ENCODE peak calls at places on chromosomes 2 and 18, in four cellular contexts. One of them, this sample, is unnamed.

GRCh38 chr18:73959341-73959740 is 188.3 kb downstream of the FBXO15 start:
- DNase-seq in HFF-Myc: no peak
- DNase-seq in ascending aorta: no peak
- DNase-seq in choroid plexus epithelial cell: peak
- DNase-seq in this sample: no peak

GRCh38 chr2:70651727-70652126 is 98.1 kb upstream of the TGFA start:
- DNase-seq in ascending aorta: no peak
- DNase-seq in HFF-Myc: no peak
- DNase-seq in choroid plexus epithelial cell: no peak
- DNase-seq in this sample: no peak

GRCh38 chr2:148927010-148927409 is 52.0 kb downstream of the KIF5C start:
- DNase-seq in ascending aorta: no peak
- DNase-seq in choroid plexus epithelial cell: no peak
- DNase-seq in HFF-Myc: no peak
- DNase-seq in this sample: no peak

GRCh38 chr2:70630761-70631160 is 77.1 kb upstream of the TGFA start:
- DNase-seq in HFF-Myc: no peak
- DNase-seq in ascending aorta: no peak
- DNase-seq in choroid plexus epithelial cell: no peak
- DNase-seq in this sample: no peak

GRCh38 chr2:3940661-3941060 is 237.3 kb downstream of the DCDC2C start:
- DNase-seq in choroid plexus epithelial cell: no peak
- DNase-seq in HFF-Myc: no peak
- DNase-seq in ascending aorta: no peak
- DNase-seq in this sample: no peak

GRCh38 chr2:206232287-206233035 is 42.0 kb upstream of the ZDBF2 start:
- DNase-seq in choroid plexus epithelial cell: no peak
- DNase-seq in ascending aorta: no peak
- DNase-seq in HFF-Myc: no peak
- DNase-seq in this sample: no peak

GRCh38 chr18:31066267-31066666 is 23.7 kb upstream of the DSC3 start:
- DNase-seq in HFF-Myc: no peak
- DNase-seq in choroid plexus epithelial cell: no peak
- DNase-seq in ascending aorta: no peak
- DNase-seq in this sample: no peak

GRCh38 chr18:9779630-9780029 is 71.5 kb downstream of the RAB31 start:
- DNase-seq in ascending aorta: no peak
- DNase-seq in HFF-Myc: no peak
- DNase-seq in choroid plexus epithelial cell: no peak
- DNase-seq in this sample: no peak

GRCh38 chr2:172098287-172098649 is 4.4 kb downstream of the DLX2 start:
- DNase-seq in choroid plexus epithelial cell: no peak
- DNase-seq in ascending aorta: no peak
- DNase-seq in HFF-Myc: no peak
- DNase-seq in this sample: no peak

GRCh38 chr2:172097557-172098131 is 5.1 kb downstream of the DLX2 start:
- DNase-seq in ascending aorta: no peak
- DNase-seq in choroid plexus epithelial cell: no peak
- DNase-seq in HFF-Myc: no peak
- DNase-seq in this sample: no peak

GRCh38 chr2:172100080-172101007 is 2.4 kb downstream of the DLX2 start:
- DNase-seq in HFF-Myc: no peak
- DNase-seq in ascending aorta: no peak
- DNase-seq in choroid plexus epithelial cell: no peak
- DNase-seq in this sample: no peak

GRCh38 chr2:172099472-172100079 is 3.1 kb downstream of the DLX2 start:
- DNase-seq in choroid plexus epithelial cell: no peak
- DNase-seq in HFF-Myc: no peak
- DNase-seq in ascending aorta: no peak
- DNase-seq in this sample: no peak

GRCh38 chr2:172098650-172099471 is 3.8 kb downstream of the DLX2 start:
- DNase-seq in HFF-Myc: no peak
- DNase-seq in ascending aorta: no peak
- DNase-seq in choroid plexus epithelial cell: peak
- DNase-seq in this sample: no peak
- H3K4me3 ChIP-seq in HFF-Myc: peak
- H3K4me3 ChIP-seq in ascending aorta: peak
- H3K4me3 ChIP-seq in choroid plexus epithelial cell: peak
- H3K4me3 ChIP-seq in this sample: peak

GRCh38 chr2:111698743-111699554 is 185.0 kb downstream of the ANAPC1 start:
- DNase-seq in ascending aorta: peak
- DNase-seq in choroid plexus epithelial cell: peak
- DNase-seq in HFF-Myc: peak
- DNase-seq in this sample: peak
- TF ChIP-seq CTCF in ascending aorta: no peak
- TF ChIP-seq CTCF in choroid plexus epithelial cell: peak
- TF ChIP-seq CTCF in HFF-Myc: peak
- TF ChIP-seq CTCF in this sample: peak

GRCh38 chr2:189514107-189514506 is 66.5 kb downstream of the SLC40A1 start:
- DNase-seq in choroid plexus epithelial cell: no peak
- DNase-seq in HFF-Myc: no peak
- DNase-seq in ascending aorta: no peak
- DNase-seq in this sample: no peak
- H3K4me3 ChIP-seq in choroid plexus epithelial cell: no peak
- H3K4me3 ChIP-seq in HFF-Myc: no peak
- H3K4me3 ChIP-seq in ascending aorta: no peak
- H3K4me3 ChIP-seq in this sample: no peak

DNA sequence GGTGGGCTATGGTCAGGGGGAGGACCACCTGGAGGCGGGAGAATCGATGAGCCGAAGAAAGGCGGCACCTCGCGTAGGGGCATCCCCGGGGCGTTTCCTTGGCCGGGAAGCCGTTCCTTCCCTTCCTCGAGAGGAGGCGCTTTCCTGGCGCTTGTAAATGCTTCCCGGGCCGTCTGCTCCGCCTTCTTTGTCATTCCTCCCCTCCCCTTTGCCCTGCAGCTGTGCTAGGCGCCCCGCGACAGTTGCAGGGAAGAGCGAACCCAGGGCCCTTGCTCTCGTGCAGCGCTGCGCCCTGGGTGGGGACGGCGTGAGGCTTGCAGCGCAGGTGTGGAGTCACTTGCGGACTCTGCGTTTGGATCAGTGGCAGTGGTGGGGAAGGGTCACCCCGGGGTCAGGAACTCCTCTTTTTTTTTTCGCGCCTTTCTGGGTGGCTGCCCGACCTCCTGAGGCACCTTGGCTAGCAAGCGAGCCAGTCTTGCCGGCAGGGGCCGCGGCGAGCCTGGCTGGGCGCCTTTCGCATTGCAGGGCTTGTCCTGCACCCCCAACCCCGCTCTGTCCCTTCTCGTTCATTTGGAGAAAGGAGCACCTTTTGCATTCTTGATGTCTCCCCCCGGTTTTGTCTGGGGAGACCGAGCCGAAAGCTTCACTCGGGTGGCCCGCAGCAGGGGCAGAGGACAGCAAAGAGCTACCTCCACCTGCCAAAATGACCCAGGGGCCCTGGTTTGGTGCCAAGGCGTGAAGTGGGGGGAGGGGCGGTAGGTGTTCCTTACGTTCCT is 858 bp downstream of the KCNS3 start:
- DNase-seq in choroid plexus epithelial cell: peak
- DNase-seq in HFF-Myc: peak
- DNase-seq in ascending aorta: peak
- DNase-seq in this sample: no peak
- TF ChIP-seq CTCF in choroid plexus epithelial cell: peak
- TF ChIP-seq CTCF in HFF-Myc: peak
- TF ChIP-seq CTCF in ascending aorta: peak
- TF ChIP-seq CTCF in this sample: peak

DNA sequence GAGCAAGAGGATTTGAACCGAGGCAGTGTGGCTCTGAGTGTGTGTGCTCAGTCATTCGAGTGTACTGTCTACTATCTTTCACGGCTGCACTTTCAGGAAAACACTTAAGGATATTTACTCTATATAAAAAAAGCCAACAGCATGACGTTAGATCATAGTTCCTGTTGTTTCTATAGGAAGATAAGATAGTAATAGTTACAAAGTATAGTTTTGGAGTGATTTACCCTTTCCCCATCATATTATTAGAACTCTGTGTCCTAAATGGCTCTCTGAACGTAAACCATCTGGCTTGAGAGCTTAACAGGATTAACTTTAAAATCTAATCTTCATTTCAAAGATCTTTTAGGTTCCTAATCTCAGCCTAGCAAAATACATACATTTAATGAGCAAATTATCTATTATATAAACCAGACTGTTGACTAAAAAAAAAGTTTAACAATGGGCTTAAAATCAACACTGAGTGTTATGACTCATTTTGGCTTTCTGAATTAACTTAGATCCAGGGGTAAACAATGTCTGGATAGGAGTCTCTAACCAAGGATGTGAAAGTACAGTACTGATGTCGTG is 150.3 kb upstream of the DNMT3A start:
- DNase-seq in choroid plexus epithelial cell: peak
- DNase-seq in ascending aorta: no peak
- DNase-seq in HFF-Myc: no peak
- DNase-seq in this sample: no peak
- H3K4me3 ChIP-seq in choroid plexus epithelial cell: no peak
- H3K4me3 ChIP-seq in ascending aorta: no peak
- H3K4me3 ChIP-seq in HFF-Myc: no peak
- H3K4me3 ChIP-seq in this sample: no peak

GRCh38 chr2:1051075-1051474 is 100.4 kb downstream of the SNTG2 start:
- DNase-seq in choroid plexus epithelial cell: peak
- DNase-seq in HFF-Myc: no peak
- DNase-seq in ascending aorta: no peak
- DNase-seq in this sample: no peak
- TF ChIP-seq CTCF in choroid plexus epithelial cell: peak
- TF ChIP-seq CTCF in HFF-Myc: peak
- TF ChIP-seq CTCF in ascending aorta: no peak
- TF ChIP-seq CTCF in this sample: peak

GRCh38 chr2:9060819-9061218 is 57.3 kb upstream of the MBOAT2 start:
- DNase-seq in choroid plexus epithelial cell: peak
- DNase-seq in ascending aorta: no peak
- DNase-seq in HFF-Myc: no peak
- DNase-seq in this sample: no peak

GRCh38 chr2:9063023-9063606 is 59.6 kb upstream of the MBOAT2 start:
- DNase-seq in ascending aorta: no peak
- DNase-seq in HFF-Myc: no peak
- DNase-seq in choroid plexus epithelial cell: no peak
- DNase-seq in this sample: no peak

GRCh38 chr2:9071032-9071431 is 67.5 kb upstream of the MBOAT2 start:
- DNase-seq in choroid plexus epithelial cell: peak
- DNase-seq in HFF-Myc: peak
- DNase-seq in ascending aorta: no peak
- DNase-seq in this sample: no peak

GRCh38 chr2:9069496-9069991 is 66.1 kb upstream of the MBOAT2 start:
- DNase-seq in choroid plexus epithelial cell: no peak
- DNase-seq in HFF-Myc: no peak
- DNase-seq in ascending aorta: no peak
- DNase-seq in this sample: no peak

DNA sequence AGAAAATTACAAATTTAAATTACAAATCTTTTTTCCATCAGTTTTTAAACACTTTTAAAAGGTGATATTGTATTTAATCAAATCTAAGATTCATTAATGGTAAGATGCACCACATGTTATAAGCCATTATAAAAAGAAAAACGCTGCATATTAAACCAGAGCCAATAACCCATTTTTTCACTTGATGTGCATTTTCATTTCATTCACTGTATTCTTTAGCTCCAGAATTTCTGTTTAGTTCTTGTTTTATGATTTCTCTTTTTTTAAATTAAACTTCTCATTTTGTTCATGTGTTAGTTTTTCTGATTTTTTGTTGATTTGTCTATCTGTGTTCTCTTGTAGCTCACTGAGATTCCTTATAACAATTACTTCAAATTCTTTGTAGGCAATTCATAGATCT is 62.4 kb upstream of the MBOAT2 start:
- DNase-seq in choroid plexus epithelial cell: no peak
- DNase-seq in HFF-Myc: no peak
- DNase-seq in ascending aorta: no peak
- DNase-seq in this sample: no peak
- H3K4me3 ChIP-seq in choroid plexus epithelial cell: no peak
- H3K4me3 ChIP-seq in HFF-Myc: no peak
- H3K4me3 ChIP-seq in ascending aorta: no peak
- H3K4me3 ChIP-seq in this sample: no peak

DNA sequence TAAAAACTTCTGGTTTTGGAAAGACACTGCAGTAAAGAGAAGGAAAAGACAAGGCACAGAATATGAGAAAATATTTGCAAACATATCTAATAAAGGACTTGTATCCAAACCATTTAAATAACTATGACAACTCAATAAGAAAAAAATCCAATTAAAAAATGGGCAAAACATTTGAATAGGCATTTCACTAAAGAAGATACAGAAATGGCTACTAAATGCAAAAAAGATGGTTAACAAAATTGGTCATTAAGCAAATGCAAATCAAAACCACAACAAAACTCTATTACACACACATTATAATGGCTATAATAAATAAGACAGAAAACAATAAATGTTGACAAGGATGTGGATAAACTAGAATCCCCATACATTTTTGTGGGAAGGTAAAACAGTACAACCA is 14.5 kb downstream of the MYOM1 start:
- DNase-seq in HFF-Myc: no peak
- DNase-seq in choroid plexus epithelial cell: no peak
- DNase-seq in ascending aorta: no peak
- DNase-seq in this sample: no peak
- TF ChIP-seq CTCF in HFF-Myc: no peak
- TF ChIP-seq CTCF in choroid plexus epithelial cell: no peak
- TF ChIP-seq CTCF in ascending aorta: no peak
- TF ChIP-seq CTCF in this sample: no peak

DNA sequence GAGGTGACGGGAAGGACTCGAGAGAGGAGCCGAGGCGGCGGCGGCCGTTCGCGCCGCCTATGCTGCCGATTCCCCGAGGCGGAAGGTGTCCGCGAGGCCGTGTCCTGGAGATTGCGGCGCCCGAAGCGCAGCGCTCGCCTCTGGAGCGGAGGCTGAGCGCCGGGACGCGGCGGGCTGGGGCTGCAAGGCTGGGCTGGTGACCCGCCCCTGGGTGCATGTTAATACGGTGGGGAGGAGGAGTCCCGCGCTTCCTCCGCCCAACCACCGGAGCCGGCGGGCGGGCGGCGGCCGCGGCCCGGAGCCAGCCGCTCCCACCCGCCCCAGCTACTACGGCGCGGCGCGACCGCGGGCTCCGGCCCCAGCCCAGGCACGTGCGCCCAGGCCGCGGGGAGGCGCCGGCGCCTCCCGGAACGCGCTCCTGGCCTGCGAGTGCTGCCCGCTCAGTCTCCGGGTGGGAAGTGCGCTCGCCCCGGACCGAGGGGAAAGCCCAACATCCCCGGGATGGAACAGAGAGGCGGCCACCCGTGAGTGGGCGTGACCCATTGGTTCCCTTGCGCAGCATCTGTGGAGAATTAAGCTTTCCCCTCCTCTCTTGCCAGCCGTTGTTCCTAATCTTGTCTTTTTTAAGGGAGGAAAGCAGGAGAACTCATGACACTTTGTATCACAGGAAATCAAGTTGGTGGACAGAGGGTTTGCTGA is at the start of gene DLGAP1:
- DNase-seq in HFF-Myc: no peak
- DNase-seq in ascending aorta: peak
- DNase-seq in choroid plexus epithelial cell: peak
- DNase-seq in this sample: no peak
- H3K4me3 ChIP-seq in HFF-Myc: no peak
- H3K4me3 ChIP-seq in ascending aorta: peak
- H3K4me3 ChIP-seq in choroid plexus epithelial cell: no peak
- H3K4me3 ChIP-seq in this sample: no peak